ENCODE peak calls at places on chromosomes 6 and 20, in five cellular contexts. C is CD4-positive, alpha-beta memory T cell; N is hepatocyte; S is lower lobe of right lung; T is fibroblast of lung. I is an unnamed sample.

GRCh38 chr20:62404112-62404665 is 2.9 kb downstream of the CABLES2 start:
- DNase-seq in S (no peak), C (no peak), N (no peak), T (no peak), I (no peak)

GRCh38 chr6:16523550-16524379 is 237.5 kb downstream of the ATXN1 start:
- DNase-seq in S (no peak), N (no peak), T (peak; percentile 99), C (no peak), I (peak; percentile 99)

GRCh38 chr6:151379933-151380847 is 11.2 kb downstream of the ZBTB2 start:
- DNase-seq in T (peak; percentile 31), S (no peak), C (peak; percentile 61), N (no peak), I (no peak)

GRCh38 chr20:35699914-35700624 is 864 bp downstream of the ROMO1 start:
- DNase-seq in T (no peak), N (no peak), S (no peak), C (no peak), I (no peak)

GRCh38 chr6:156866181-156866862 is 89.1 kb downstream of the ARID1B start:
- DNase-seq in T (peak; percentile 74), C (peak; percentile 13), N (peak; percentile 26), S (no peak), I (peak; percentile 47)

GRCh38 chr6:138691595-138692057 is 81.9 kb upstream of the CCDC28A start:
- DNase-seq in N (peak; percentile 51), S (no peak), T (peak; percentile 91), C (peak; percentile 1), I (peak; percentile 63)

GRCh38 chr6:7640607-7641577 is 50.9 kb downstream of the SNRNP48 start:
- DNase-seq in C (no peak), N (peak; percentile 65), T (peak; percentile 87), S (no peak), I (peak; percentile 81)

GRCh38 chr6:39997101-39997635 is 62.9 kb upstream of the MOCS1 start:
- DNase-seq in T (no peak), N (no peak), S (no peak), C (no peak), I (no peak)

GRCh38 chr20:9331707-9332435 is 182.5 kb upstream of the LAMP5 start:
- DNase-seq in N (no peak), T (no peak), C (no peak), S (no peak), I (no peak)

GRCh38 chr6:168124161-168124560 is 45.1 kb upstream of the FRMD1 start:
- DNase-seq in S (no peak), N (no peak), C (no peak), T (peak; percentile 50), I (no peak)

GRCh38 chr20:64116541-64117423 is 9.4 kb upstream of the NPBWR2 start:
- DNase-seq in N (no peak), C (no peak), S (peak; percentile 42), T (no peak), I (no peak)

GRCh38 chr20:22819134-22819533 is 216.0 kb upstream of the SSTR4 start:
- DNase-seq in T (no peak), C (no peak), N (peak; percentile 19), S (no peak), I (no peak)

GRCh38 chr6:42981866-42982265 is 2.5 kb upstream of the PPP2R5D start:
- DNase-seq in T (no peak), N (no peak), C (no peak), S (no peak), I (no peak)

GRCh38 chr6:17418281-17419188 is 25.1 kb downstream of the CAP2 start:
- DNase-seq in S (no peak), T (peak; percentile 79), C (no peak), N (no peak), I (peak; percentile 77)

GRCh38 chr6:108494434-108494833 is 66.3 kb upstream of the FOXO3 start:
- DNase-seq in C (no peak), T (no peak), S (no peak), N (no peak), I (no peak)

GRCh38 chr6:14455442-14455841 is 337.9 kb downstream of the CD83 start:
- DNase-seq in C (no peak), S (no peak), N (no peak), T (peak; percentile 21), I (no peak)

GRCh38 chr20:1997483-1998192 is 3.8 kb upstream of the PDYN start:
- DNase-seq in N (no peak), S (no peak), C (no peak), T (no peak), I (no peak)

GRCh38 chr6:14630136-14630535 is 512.6 kb downstream of the CD83 start:
- DNase-seq in C (no peak), T (no peak), N (no peak), S (no peak), I (no peak)

GRCh38 chr6:74479960-74480359 is 725.9 kb downstream of the COL12A1 start:
- DNase-seq in T (no peak), C (no peak), S (no peak), N (no peak), I (no peak)

GRCh38 chr6:71496018-71496800 is 207.6 kb downstream of the OGFRL1 start:
- DNase-seq in N (no peak), T (peak; percentile 27), C (no peak), S (no peak), I (peak; percentile 30)

GRCh38 chr6:56550307-56550706 is 92.4 kb downstream of the DST start:
- DNase-seq in N (no peak), C (no peak), T (no peak), S (no peak), I (no peak)

GRCh38 chr6:161295784-161296183 is 21.9 kb upstream of the AGPAT4 start:
- DNase-seq in N (no peak), T (no peak), C (no peak), S (no peak), I (no peak)

GRCh38 chr6:52415917-52416628 is 4.1 kb upstream of the EFHC1 start:
- DNase-seq in S (no peak), N (no peak), T (peak; percentile 41), C (no peak), I (no peak)

GRCh38 chr20:45924391-45925261 is 9.9 kb upstream of the PCIF1 start:
- DNase-seq in S (no peak), N (peak; percentile 76), C (no peak), T (peak; percentile 30), I (peak; percentile 42)

GRCh38 chr20:60135276-60135675 is 177.1 kb downstream of the CDH26 start:
- DNase-seq in N (no peak), C (no peak), S (no peak), T (no peak), I (no peak)

GRCh38 chr20:19737025-19737424 is 21.0 kb upstream of the RIN2 start:
- DNase-seq in T (peak; percentile 45), C (no peak), N (peak; percentile 65), S (no peak), I (peak; percentile 32)

GRCh38 chr20:990293-990959 is 11.7 kb downstream of the RSPO4 start:
- DNase-seq in T (no peak), N (no peak), S (peak; percentile 20), C (no peak), I (no peak)

GRCh38 chr20:38125157-38126056 is 39.7 kb downstream of the TGM2 start:
- DNase-seq in S (peak; percentile 74), N (no peak), C (no peak), T (peak; percentile 73), I (peak; percentile 88)

GRCh38 chr6:31400467-31401289 is 2.7 kb upstream of the MICA start:
- DNase-seq in T (peak; percentile 53), S (peak; percentile 92), N (peak; percentile 83), C (peak; percentile 69), I (peak; percentile 40)

GRCh38 chr6:135962731-135963130 is 111.2 kb downstream of the PDE7B start:
- DNase-seq in S (no peak), T (peak; percentile 99), N (no peak), C (no peak), I (peak; percentile 90)

GRCh38 chr6:30100585-30101422 is 12.1 kb downstream of the TRIM31 start:
- DNase-seq in T (no peak), S (peak; percentile 75), C (no peak), N (peak; percentile 80), I (no peak)

GRCh38 chr6:152298055-152298647 is 339.0 kb downstream of the SYNE1 start:
- DNase-seq in T (no peak), C (no peak), N (no peak), S (no peak), I (no peak)

GRCh38 chr20:3297096-3297411 is 58.1 kb upstream of the SLC4A11 start:
- DNase-seq in N (no peak), S (no peak), T (no peak), C (no peak), I (no peak)

GRCh38 chr20:3296256-3297095 is 57.5 kb upstream of the SLC4A11 start:
- DNase-seq in C (no peak), N (no peak), T (no peak), S (no peak), I (no peak)
- H3K36me3 ChIP-seq in C (no peaks in the 10 kb centered on the region), N (no peaks in the 10 kb centered on the region), T (peaks cover 13% of the 10 kb centered on the region), S (peaks cover 98% of the 10 kb centered on the region), I (peaks cover 42% of the 10 kb centered on the region)

GRCh38 chr6:127291495-127291894 is 24.8 kb downstream of the RNF146 start:
- DNase-seq in T (no peak), C (no peak), N (no peak), S (no peak), I (no peak)

GRCh38 chr6:127288705-127289104 is 22.0 kb downstream of the RNF146 start:
- DNase-seq in S (no peak), N (no peak), T (peak; percentile 34), C (no peak), I (no peak)

GRCh38 chr6:127290391-127290963 is 23.8 kb downstream of the RNF146 start:
- DNase-seq in N (no peak), C (no peak), T (no peak), S (no peak), I (no peak)

GRCh38 chr6:127289934-127290333 is 23.3 kb downstream of the RNF146 start:
- DNase-seq in S (no peak), N (no peak), C (no peak), T (no peak), I (no peak)
- H3K27ac ChIP-seq in S (peak overlapping the region; percentile 13), N (no peak overlapping the region), C (no peak overlapping the region), T (no peak overlapping the region), I (no peak overlapping the region)

GRCh38 chr20:51666126-51666525 is 102.1 kb downstream of the ATP9A start:
- DNase-seq in T (no peak), S (no peak), C (no peak), N (no peak), I (no peak)
- H3K36me3 ChIP-seq in T (no peaks in the 10 kb centered on the region), S (peaks cover 27% of the 10 kb centered on the region), C (no peaks in the 10 kb centered on the region), N (no peaks in the 10 kb centered on the region), I (peaks cover 2% of the 10 kb centered on the region)

GRCh38 chr6:137120748-137121147 is 52.7 kb downstream of the IL22RA2 start:
- DNase-seq in C (no peak), T (no peak), S (no peak), N (no peak), I (no peak)
- H3K27ac ChIP-seq in C (no peak overlapping the region), T (no peak overlapping the region), S (no peak overlapping the region), N (peak overlapping the region; percentile 32), I (no peak overlapping the region)

GRCh38 chr6:80967618-80968017 is 784.9 kb downstream of the TENT5A start:
- DNase-seq in N (no peak), T (no peak), S (no peak), C (no peak), I (no peak)

GRCh38 chr6:80974579-80974978 is 777.9 kb downstream of the TENT5A start:
- DNase-seq in N (no peak), T (no peak), C (no peak), S (no peak), I (no peak)

DNA sequence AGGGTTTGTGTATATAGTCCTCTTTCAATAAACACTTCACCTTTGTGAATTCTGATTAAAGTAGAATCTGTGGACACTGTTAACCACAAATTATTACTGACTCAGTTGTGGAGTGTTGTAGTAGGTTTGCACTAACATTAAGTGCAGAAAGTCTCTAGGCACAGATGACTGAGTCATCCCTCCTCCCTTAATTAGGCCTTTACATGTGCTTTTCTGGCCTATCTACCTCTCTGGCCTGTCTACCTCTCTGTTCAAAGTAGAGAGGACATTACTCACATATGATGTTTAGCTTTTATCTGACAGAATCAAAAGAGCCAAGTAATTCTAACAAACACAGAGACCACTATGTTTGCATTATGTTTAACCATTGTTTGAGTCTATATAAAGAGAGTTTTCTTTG is 783.0 kb downstream of the TENT5A start:
- DNase-seq in N (no peak), T (peak; percentile 66), S (no peak), C (no peak), I (no peak)
- H3K36me3 ChIP-seq in N (no peaks in the 10 kb centered on the region), T (no peaks in the 10 kb centered on the region), S (no peaks in the 10 kb centered on the region), C (no peaks in the 10 kb centered on the region), I (no peaks in the 10 kb centered on the region)

I was measured in brain microvascular endothelial cell.